ENCODE peak calls at places on chromosomes 16 and 17, in six cellular contexts. One of them, this sample, is unnamed.

GRCh38 chr17:64129765-64130558 is at the start of gene ERN1:
- DNase-seq in PC-3: peak; percentile 91
- DNase-seq in OCI-LY7: peak; percentile 91
- DNase-seq in neural progenitor cell: peak; percentile 96
- DNase-seq in GM23338: peak; percentile 95
- DNase-seq in HCT116: peak; percentile 86
- DNase-seq in this sample: peak; percentile 98

GRCh38 chr17:7478276-7479138 is 924 bp downstream of the ZBTB4 start:
- DNase-seq in PC-3: peak; percentile 13
- DNase-seq in OCI-LY7: no peak
- DNase-seq in neural progenitor cell: peak; percentile 58
- DNase-seq in GM23338: peak; percentile 72
- DNase-seq in HCT116: no peak
- DNase-seq in this sample: peak; percentile 85

GRCh38 chr17:37429039-37429438 is 22.4 kb downstream of the TADA2A start:
- DNase-seq in PC-3: no peak
- DNase-seq in OCI-LY7: no peak
- DNase-seq in neural progenitor cell: no peak
- DNase-seq in GM23338: no peak
- DNase-seq in HCT116: no peak
- DNase-seq in this sample: no peak

GRCh38 chr16:4733211-4733742 is 794 bp downstream of the ANKS3 start:
- DNase-seq in PC-3: no peak
- DNase-seq in OCI-LY7: no peak
- DNase-seq in neural progenitor cell: no peak
- DNase-seq in GM23338: no peak
- DNase-seq in HCT116: no peak
- DNase-seq in this sample: no peak

GRCh38 chr16:89667633-89668032 is 10.0 kb downstream of the SPATA33 start:
- DNase-seq in PC-3: no peak
- DNase-seq in OCI-LY7: no peak
- DNase-seq in neural progenitor cell: no peak
- DNase-seq in GM23338: no peak
- DNase-seq in HCT116: no peak
- DNase-seq in this sample: no peak

GRCh38 chr17:45276031-45276430 is 14.1 kb upstream of the SPATA32 start:
- DNase-seq in PC-3: no peak
- DNase-seq in OCI-LY7: no peak
- DNase-seq in neural progenitor cell: no peak
- DNase-seq in GM23338: no peak
- DNase-seq in HCT116: no peak
- DNase-seq in this sample: no peak

GRCh38 chr17:63381101-63381729 is 64.9 kb downstream of the CYB561 start:
- DNase-seq in PC-3: no peak
- DNase-seq in OCI-LY7: no peak
- DNase-seq in neural progenitor cell: no peak
- DNase-seq in GM23338: no peak
- DNase-seq in HCT116: no peak
- DNase-seq in this sample: peak; percentile 41

GRCh38 chr17:76119409-76120371 is 16.1 kb upstream of the EXOC7 start:
- DNase-seq in PC-3: no peak
- DNase-seq in OCI-LY7: no peak
- DNase-seq in neural progenitor cell: no peak
- DNase-seq in GM23338: no peak
- DNase-seq in HCT116: no peak
- DNase-seq in this sample: no peak

GRCh38 chr17:57243171-57243622 is 13.1 kb upstream of the MSI2 start:
- DNase-seq in PC-3: peak; percentile 83
- DNase-seq in OCI-LY7: peak; percentile 85
- DNase-seq in neural progenitor cell: peak; percentile 82
- DNase-seq in GM23338: peak; percentile 93
- DNase-seq in HCT116: peak; percentile 71
- DNase-seq in this sample: peak; percentile 82

GRCh38 chr16:68235105-68235881 is 634 bp downstream of the ESRP2 start:
- DNase-seq in PC-3: peak; percentile 22
- DNase-seq in OCI-LY7: no peak
- DNase-seq in neural progenitor cell: peak; percentile 55
- DNase-seq in GM23338: peak; percentile 75
- DNase-seq in HCT116: no peak
- DNase-seq in this sample: peak; percentile 81

GRCh38 chr16:11201498-11202259 is 54.3 kb downstream of the SOCS1 start:
- DNase-seq in PC-3: peak; percentile 96
- DNase-seq in OCI-LY7: no peak
- DNase-seq in neural progenitor cell: peak; percentile 45
- DNase-seq in GM23338: peak; percentile 75
- DNase-seq in HCT116: peak; percentile 86
- DNase-seq in this sample: peak; percentile 50

GRCh38 chr17:10349403-10349802 is 23.4 kb downstream of the MYH13 start:
- DNase-seq in PC-3: no peak
- DNase-seq in OCI-LY7: no peak
- DNase-seq in neural progenitor cell: peak; percentile 34
- DNase-seq in GM23338: peak; percentile 69
- DNase-seq in HCT116: peak; percentile 19
- DNase-seq in this sample: no peak

GRCh38 chr17:71902931-71903506 is 217.8 kb upstream of the SOX9 start:
- DNase-seq in PC-3: peak; percentile 31
- DNase-seq in OCI-LY7: no peak
- DNase-seq in neural progenitor cell: no peak
- DNase-seq in GM23338: no peak
- DNase-seq in HCT116: no peak
- DNase-seq in this sample: no peak

GRCh38 chr17:38559880-38560230 is 45.9 kb downstream of the SRCIN1 start:
- DNase-seq in PC-3: no peak
- DNase-seq in OCI-LY7: no peak
- DNase-seq in neural progenitor cell: no peak
- DNase-seq in GM23338: no peak
- DNase-seq in HCT116: no peak
- DNase-seq in this sample: no peak

GRCh38 chr16:6382787-6383515 is 949.7 kb upstream of the RBFOX1 start:
- DNase-seq in PC-3: no peak
- DNase-seq in OCI-LY7: no peak
- DNase-seq in neural progenitor cell: no peak
- DNase-seq in GM23338: no peak
- DNase-seq in HCT116: no peak
- DNase-seq in this sample: no peak

GRCh38 chr16:56245197-56245596 is 53.9 kb downstream of the GNAO1 start:
- DNase-seq in PC-3: peak; percentile 55
- DNase-seq in OCI-LY7: no peak
- DNase-seq in neural progenitor cell: no peak
- DNase-seq in GM23338: no peak
- DNase-seq in HCT116: no peak
- DNase-seq in this sample: no peak

GRCh38 chr17:17258998-17259397 is 22.0 kb upstream of the FLCN start:
- DNase-seq in PC-3: no peak
- DNase-seq in OCI-LY7: no peak
- DNase-seq in neural progenitor cell: no peak
- DNase-seq in GM23338: no peak
- DNase-seq in HCT116: no peak
- DNase-seq in this sample: no peak

GRCh38 chr17:17253445-17253844 is 16.5 kb upstream of the FLCN start:
- DNase-seq in PC-3: no peak
- DNase-seq in OCI-LY7: no peak
- DNase-seq in neural progenitor cell: no peak
- DNase-seq in GM23338: no peak
- DNase-seq in HCT116: no peak
- DNase-seq in this sample: no peak

GRCh38 chr17:17258011-17258410 is 21.0 kb upstream of the FLCN start:
- DNase-seq in PC-3: no peak
- DNase-seq in OCI-LY7: no peak
- DNase-seq in neural progenitor cell: no peak
- DNase-seq in GM23338: no peak
- DNase-seq in HCT116: no peak
- DNase-seq in this sample: no peak

GRCh38 chr17:17254026-17254425 is 17.1 kb upstream of the FLCN start:
- DNase-seq in PC-3: no peak
- DNase-seq in OCI-LY7: no peak
- DNase-seq in neural progenitor cell: no peak
- DNase-seq in GM23338: no peak
- DNase-seq in HCT116: no peak
- DNase-seq in this sample: no peak

DNA sequence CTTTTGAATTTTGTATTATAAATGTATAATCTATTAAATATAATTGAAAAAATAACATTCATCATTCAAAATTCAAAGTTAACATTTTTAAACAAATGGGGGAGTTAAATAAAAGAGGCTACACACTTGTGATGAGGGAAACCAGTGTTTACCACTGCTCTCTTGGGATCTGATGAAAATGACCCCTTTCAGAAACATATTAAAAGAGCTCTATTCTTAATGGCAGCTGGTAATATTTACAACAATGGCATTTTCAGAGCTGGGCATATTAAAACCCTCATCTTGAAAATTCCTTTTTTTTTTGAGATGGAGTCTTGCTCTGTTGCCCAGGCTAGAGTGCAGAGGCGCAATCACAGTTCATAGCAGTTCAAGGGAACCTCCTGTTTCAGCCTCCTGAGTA is 19.3 kb upstream of the FLCN start:
- DNase-seq in PC-3: no peak
- DNase-seq in OCI-LY7: no peak
- DNase-seq in neural progenitor cell: no peak
- DNase-seq in GM23338: no peak
- DNase-seq in HCT116: no peak
- DNase-seq in this sample: no peak
- H3K4me1 ChIP-seq in PC-3: no peaks in the 10 kb centered on the region
- H3K4me1 ChIP-seq in OCI-LY7: no peaks in the 10 kb centered on the region
- H3K4me1 ChIP-seq in neural progenitor cell: no peaks in the 10 kb centered on the region
- H3K4me1 ChIP-seq in GM23338: no peaks in the 10 kb centered on the region
- H3K4me1 ChIP-seq in HCT116: no peaks in the 10 kb centered on the region
- H3K4me1 ChIP-seq in this sample: no peaks in the 10 kb centered on the region

DNA sequence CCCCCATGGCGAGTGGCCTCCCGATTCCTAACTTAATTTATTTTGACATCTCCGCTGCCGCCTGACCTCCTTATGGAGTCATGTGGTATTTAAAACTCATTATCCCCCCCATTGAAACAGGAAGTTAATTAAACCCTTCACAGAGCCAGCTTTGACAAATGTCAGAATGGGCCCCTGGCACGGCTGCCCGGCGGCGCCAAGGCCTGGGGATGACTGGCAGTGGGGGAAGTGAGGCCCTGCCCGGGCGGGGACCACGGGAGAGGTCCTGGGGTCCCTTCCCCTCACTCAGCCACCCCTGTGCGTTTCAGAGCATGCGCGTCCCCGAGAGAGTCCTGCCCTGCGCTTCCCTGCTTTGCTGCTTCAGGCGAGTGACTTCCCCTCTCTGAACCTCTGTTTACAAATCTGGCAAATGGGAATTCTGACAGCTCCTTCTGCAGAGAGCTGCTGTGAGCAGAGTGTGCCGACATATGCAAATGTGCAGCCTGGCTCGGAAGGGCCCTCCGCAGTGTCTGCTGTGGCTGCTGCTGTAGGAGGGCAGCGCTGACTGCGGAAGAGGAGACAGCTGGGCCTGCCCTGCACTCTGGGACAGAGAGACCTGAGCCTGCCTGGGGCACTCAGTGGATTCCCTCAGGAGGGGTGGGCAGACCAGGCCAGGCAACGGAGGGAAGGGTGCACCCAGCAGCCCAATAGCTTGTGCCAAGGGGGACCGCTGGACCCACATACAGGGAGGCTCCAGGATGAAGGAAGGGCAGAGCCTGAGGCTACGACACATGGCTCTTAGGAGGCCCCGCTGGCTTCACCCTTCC is 4.4 kb upstream of the ZFPM1 start:
- DNase-seq in PC-3: no peak
- DNase-seq in OCI-LY7: peak; percentile 35
- DNase-seq in neural progenitor cell: no peak
- DNase-seq in GM23338: no peak
- DNase-seq in HCT116: no peak
- DNase-seq in this sample: no peak
- TF ChIP-seq EZH2phosphoT487 in PC-3: no peak
- TF ChIP-seq EZH2phosphoT487 in OCI-LY7: no peak
- TF ChIP-seq EZH2phosphoT487 in neural progenitor cell: no peak
- TF ChIP-seq EZH2phosphoT487 in GM23338: no peak
- TF ChIP-seq EZH2phosphoT487 in HCT116: no peak
- TF ChIP-seq EZH2phosphoT487 in this sample: no peak

DNA sequence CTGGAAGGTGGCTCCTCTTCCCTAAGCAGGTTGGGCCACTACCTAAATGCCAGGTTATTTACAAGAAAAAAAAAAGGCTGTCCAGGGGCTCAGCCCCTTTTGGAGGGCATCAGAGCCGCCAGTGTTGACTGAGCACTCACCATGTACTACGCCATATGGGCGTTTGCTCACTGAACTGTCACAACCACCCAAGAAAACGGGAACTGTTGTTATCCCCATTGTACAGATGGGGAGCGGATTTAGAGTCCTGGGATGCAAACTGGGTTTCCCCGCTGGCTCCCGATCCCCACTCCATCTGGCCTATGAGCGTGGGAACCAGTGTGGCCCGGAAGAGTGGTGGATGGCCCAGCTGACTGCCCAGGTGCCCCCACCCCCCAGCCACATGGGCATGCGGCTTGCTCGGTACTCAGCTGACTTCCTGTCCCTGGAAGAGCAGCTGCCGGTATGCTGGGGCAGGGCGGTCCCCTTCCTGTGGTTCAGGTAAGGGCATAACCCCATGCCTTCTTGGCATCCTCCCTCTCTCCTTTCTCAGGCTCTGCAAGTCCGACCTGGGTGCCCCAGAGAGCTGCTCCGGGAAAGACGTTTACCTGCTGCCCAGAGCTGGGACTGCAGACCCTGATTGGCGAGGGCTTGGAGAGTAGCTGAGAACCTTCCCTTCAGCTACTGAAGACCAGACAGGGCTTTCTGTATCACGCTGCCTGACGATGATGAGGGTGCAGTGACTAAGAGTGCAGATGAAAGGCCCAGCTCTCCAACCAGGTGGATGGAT is 16.3 kb downstream of the SOCS3 start:
- DNase-seq in PC-3: no peak
- DNase-seq in OCI-LY7: peak; percentile 79
- DNase-seq in neural progenitor cell: no peak
- DNase-seq in GM23338: peak; percentile 27
- DNase-seq in HCT116: no peak
- DNase-seq in this sample: no peak
- H3K4me1 ChIP-seq in PC-3: peaks cover 59% of the 10 kb centered on the region
- H3K4me1 ChIP-seq in OCI-LY7: peaks cover 28% of the 10 kb centered on the region
- H3K4me1 ChIP-seq in neural progenitor cell: peaks cover 14% of the 10 kb centered on the region
- H3K4me1 ChIP-seq in GM23338: peaks cover 18% of the 10 kb centered on the region
- H3K4me1 ChIP-seq in HCT116: peaks cover 50% of the 10 kb centered on the region
- H3K4me1 ChIP-seq in this sample: peaks cover 23% of the 10 kb centered on the region

DNA sequence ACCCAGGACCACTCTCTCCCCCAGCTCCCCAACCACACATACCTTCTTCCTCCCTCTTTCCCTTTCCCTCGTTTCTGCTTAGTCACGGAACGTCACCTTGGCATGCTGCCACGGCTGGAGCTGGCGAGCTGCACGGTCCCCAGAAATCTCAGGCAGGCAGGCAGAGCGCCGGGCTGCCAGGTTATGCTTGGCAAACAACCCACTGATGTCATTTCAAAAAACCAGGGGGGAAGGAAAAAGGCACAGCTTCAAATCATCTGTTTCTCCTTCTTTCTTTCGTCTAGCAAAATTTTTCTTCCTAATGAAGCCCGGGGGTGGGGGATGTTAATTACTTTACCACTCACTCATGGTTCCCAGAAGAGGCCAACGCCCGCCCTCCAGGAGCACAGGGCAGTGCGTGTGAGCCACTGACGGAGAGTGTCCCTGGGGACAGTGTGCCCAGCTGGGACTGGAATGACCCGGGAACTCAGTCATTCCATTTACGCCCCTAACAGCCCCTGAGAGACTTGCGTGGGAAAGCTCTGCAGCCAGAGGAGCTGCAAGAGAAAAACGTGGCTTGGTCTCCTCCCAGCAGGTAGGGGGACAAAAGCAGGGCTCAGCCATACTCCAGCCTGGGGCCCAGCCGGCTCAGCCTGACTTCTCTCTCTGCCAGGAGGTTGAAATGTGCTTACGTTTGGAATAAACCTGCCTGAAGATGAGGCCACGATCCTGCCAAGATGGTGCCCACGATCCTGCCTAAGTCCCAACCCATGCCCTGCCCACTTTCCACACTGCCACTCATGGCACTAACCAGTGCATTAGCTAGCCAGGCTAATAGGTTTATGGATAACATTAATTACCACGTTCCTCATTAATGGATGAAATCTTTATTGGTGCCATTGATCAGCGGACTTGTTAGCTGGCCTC is 198.9 kb downstream of the ZFHX3 start:
- DNase-seq in PC-3: peak; percentile 92
- DNase-seq in OCI-LY7: no peak
- DNase-seq in neural progenitor cell: peak; percentile 26
- DNase-seq in GM23338: no peak
- DNase-seq in HCT116: peak; percentile 56
- DNase-seq in this sample: peak; percentile 71
- TF ChIP-seq EZH2phosphoT487 in PC-3: no peak
- TF ChIP-seq EZH2phosphoT487 in OCI-LY7: no peak
- TF ChIP-seq EZH2phosphoT487 in neural progenitor cell: no peak
- TF ChIP-seq EZH2phosphoT487 in GM23338: no peak
- TF ChIP-seq EZH2phosphoT487 in HCT116: no peak
- TF ChIP-seq EZH2phosphoT487 in this sample: no peak